ENCODE peak calls at places on chromosomes 4 and X, in six cellular contexts. L is cardiac muscle cell, X is adrenal gland, H is heart left ventricle, Y is hepatocyte, I is left ventricle myocardium inferior. D is an unnamed sample.
A peak's percentile ranks its signal among the peaks of the same experiment; 100 is the strongest.

GRCh38 chr4:18923496-18924161 is 902.1 kb upstream of the LCORL start:
- DNase-seq in L (peak; percentile 38), X (no peak), H (no peak), Y (no peak), I (no peak), D (no peak)

GRCh38 chr4:22514431-22514830 is 1.4 kb downstream of the ADGRA3 start:
- DNase-seq in L (no peak), X (no peak), H (no peak), Y (no peak), I (no peak), D (no peak)

GRCh38 chr4:87843936-87844335 is 11.2 kb downstream of the MEPE start:
- DNase-seq in L (peak; percentile 47), X (no peak), H (no peak), Y (peak; percentile 35), I (no peak), D (no peak)

GRCh38 chr4:128782076-128782715 is 27.3 kb upstream of the JADE1 start:
- DNase-seq in L (no peak), X (peak; percentile 15), H (no peak), Y (no peak), I (peak; percentile 29), D (peak; percentile 49)

GRCh38 chr4:38084984-38085383 is 124.8 kb downstream of the PTTG2 start:
- DNase-seq in L (no peak), X (no peak), H (no peak), Y (no peak), I (no peak), D (no peak)

GRCh38 chr4:145870155-145871020 is 68.2 kb downstream of the ZNF827 start:
- DNase-seq in L (no peak), X (no peak), H (no peak), Y (no peak), I (no peak), D (no peak)

GRCh38 chrX:140318306-140318705 is 186.6 kb downstream of the SOX3 start:
- DNase-seq in L (no peak), X (no peak), H (no peak), Y (no peak), I (no peak), D (no peak)

GRCh38 chr4:70681730-70682129 is 6.6 kb upstream of the UTP3 start:
- DNase-seq in L (no peak), X (no peak), H (no peak), Y (no peak), I (no peak), D (no peak)

GRCh38 chr4:67480810-67481209 is 64.5 kb downstream of the CENPC start:
- DNase-seq in L (no peak), X (no peak), H (no peak), Y (no peak), I (no peak), D (no peak)

GRCh38 chr4:153228512-153229145 is 24.4 kb downstream of the TRIM2 start:
- DNase-seq in L (no peak), X (no peak), H (no peak), Y (no peak), I (no peak), D (no peak)

GRCh38 chrX:121876316-121876715 is 828.9 kb downstream of the GLUD2 start:
- DNase-seq in L (no peak), X (no peak), H (no peak), Y (no peak), I (no peak), D (no peak)

GRCh38 chrX:139203681-139204575 is 326.6 kb upstream of the F9 start:
- DNase-seq in L (peak; percentile 44), X (no peak), H (no peak), Y (peak; percentile 38), I (no peak), D (no peak)

GRCh38 chrX:149572743-149573142 is 14.5 kb downstream of the MAGEA9B start:
- DNase-seq in L (no peak), X (no peak), H (no peak), Y (peak; percentile 2), I (no peak), D (no peak)

GRCh38 chr4:793941-794621 is 31.8 kb downstream of the CPLX1 start:
- DNase-seq in L (no peak), X (no peak), H (no peak), Y (no peak), I (no peak), D (no peak)

GRCh38 chr4:123444298-123444731 is 47.7 kb downstream of the SPRY1 start:
- DNase-seq in L (peak; percentile 71), X (peak; percentile 38), H (peak; percentile 40), Y (peak; percentile 73), I (peak; percentile 43), D (no peak)

GRCh38 chr4:6190486-6190885 is 9.9 kb downstream of the JAKMIP1 start:
- DNase-seq in L (no peak), X (no peak), H (no peak), Y (no peak), I (no peak), D (no peak)

DNA sequence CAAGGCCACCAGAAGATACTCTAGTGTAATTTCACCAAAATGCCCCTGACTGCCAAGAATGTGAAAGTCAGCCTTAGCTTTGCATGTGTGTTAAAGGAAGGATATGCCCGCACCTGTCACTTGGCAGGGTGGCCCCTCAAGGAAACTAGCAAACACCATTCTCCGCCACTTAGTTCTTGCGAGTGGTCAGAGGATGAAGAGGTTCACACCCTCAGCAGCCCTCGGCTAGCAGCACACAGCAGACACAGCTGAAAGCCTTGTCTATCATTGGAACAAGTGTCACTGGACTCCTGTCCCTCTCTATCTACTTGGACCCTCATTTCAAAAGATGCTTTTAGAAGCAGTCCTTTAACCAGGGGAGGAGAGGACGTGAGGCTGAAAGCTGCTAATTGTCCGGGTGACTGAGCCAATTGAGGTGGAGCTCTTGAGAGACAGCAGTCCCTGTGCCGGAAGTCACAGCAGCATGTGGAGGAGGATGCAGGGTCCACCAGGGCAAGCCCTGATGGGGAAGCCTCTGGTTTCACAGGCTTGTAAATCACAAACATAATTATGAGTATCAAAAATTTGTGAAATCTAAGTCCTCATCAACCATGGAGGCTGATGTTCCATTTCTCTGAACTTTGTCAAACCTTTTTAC is 18.0 kb downstream of the HHIP start:
- DNase-seq in L (peak; percentile 6), X (no peak), H (no peak), Y (no peak), I (no peak), D (no peak)
- H3K27ac ChIP-seq in L (no peak overlapping the region), X (no peak overlapping the region), H (no peak overlapping the region), Y (no peak overlapping the region), I (no peak overlapping the region), D (no peak overlapping the region)

GRCh38 chrX:104450316-104450715 is 115.7 kb upstream of the IL1RAPL2 start:
- DNase-seq in L (no peak), X (no peak), H (no peak), Y (no peak), I (no peak), D (no peak)
- TF ChIP-seq CTCF in L (no peak), X (no peak), H (no peak), Y (no peak), I (no peak), D (no peak)

DNA sequence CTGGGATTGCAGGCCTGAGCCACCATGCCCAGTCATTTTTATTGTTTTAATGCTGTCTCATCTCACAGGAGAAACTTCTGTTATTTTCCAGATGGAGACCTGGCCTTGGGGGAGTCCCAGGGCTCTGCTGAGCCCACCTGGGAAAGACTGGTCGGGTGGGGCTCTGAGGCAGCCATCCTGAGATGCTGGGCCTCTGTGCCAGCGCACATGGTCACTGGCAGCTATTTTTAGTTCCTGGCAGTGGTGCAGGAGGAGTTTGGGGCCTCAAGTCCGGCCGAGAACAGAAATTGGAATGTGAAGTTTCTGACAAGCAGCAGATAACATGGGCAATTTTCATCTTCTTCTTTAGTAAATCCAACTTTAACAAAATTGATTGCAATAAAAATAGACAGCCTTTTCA is 44.5 kb downstream of the SORCS2 start:
- DNase-seq in L (peak; percentile 70), X (no peak), H (peak; percentile 47), Y (no peak), I (peak; percentile 44), D (no peak)
- H3K27ac ChIP-seq in L (peak overlapping the region; percentile 83), X (no peak overlapping the region), H (peak overlapping the region; percentile 85), Y (peak overlapping the region; percentile 43), I (peak overlapping the region; percentile 77), D (no peak overlapping the region)

GRCh38 chr4:140529434-140529833 is 5.5 kb downstream of the ELMOD2 start:
- DNase-seq in L (peak; percentile 66), X (peak; percentile 53), H (peak; percentile 37), Y (peak; percentile 24), I (no peak), D (no peak)

GRCh38 chr4:140523370-140523856 is 555 bp upstream of the ELMOD2 start:
- DNase-seq in L (no peak), X (no peak), H (no peak), Y (no peak), I (no peak), D (no peak)

GRCh38 chr4:140523857-140524742 is at the start of gene ELMOD2:
- DNase-seq in L (peak; percentile 100), X (peak; percentile 99), H (peak; percentile 99), Y (peak; percentile 99), I (peak; percentile 99), D (peak; percentile 96)
- TF ChIP-seq CTCF in L (peak; percentile 95), X (peak; percentile 94), H (peak; percentile 86), Y (peak; percentile 95), I (peak; percentile 97), D (peak; percentile 82)

DNA sequence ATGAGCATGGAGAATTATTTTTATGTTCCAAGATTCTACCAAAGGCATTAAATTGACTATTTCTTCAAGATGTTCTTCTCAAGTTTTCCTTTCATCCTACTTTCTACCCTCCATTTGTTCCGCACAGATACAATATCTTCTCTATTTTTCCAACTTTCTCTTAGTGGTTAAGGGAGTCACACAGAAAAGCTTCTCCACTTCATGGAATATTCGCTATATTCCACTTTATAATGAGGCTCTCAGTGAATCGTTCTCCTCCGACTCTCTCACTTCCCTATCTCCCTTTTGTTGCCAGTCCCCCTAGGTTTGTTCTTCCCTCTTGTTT is 1.3 kb downstream of the SH3D19 start:
- DNase-seq in L (no peak), X (no peak), H (no peak), Y (no peak), I (no peak), D (no peak)
- H3K27ac ChIP-seq in L (peak overlapping the region; percentile 71), X (no peak overlapping the region), H (peak overlapping the region; percentile 96), Y (peak overlapping the region; percentile 96), I (peak overlapping the region; percentile 94), D (no peak overlapping the region)

GRCh38 chr4:47705326-47705981 is 132.4 kb downstream of the CORIN start:
- DNase-seq in L (peak; percentile 66), X (no peak), H (no peak), Y (peak; percentile 20), I (no peak), D (no peak)
- TF ChIP-seq CTCF in L (peak; percentile 33), X (no peak), H (peak; percentile 48), Y (peak; percentile 46), I (peak; percentile 64), D (no peak)

D was measured in CD4-positive, alpha-beta T cell.